ENCODE peak calls at places on chromosomes 16 and 17, in seven cellular contexts. T, N, M, B, W, J and C are unnamed samples.

GRCh38 chr17:19750020-19750572 is 2.0 kb upstream of the ALDH3A1 start:
- DNase-seq in T (no peak), N (no peak), M (no peak), B (no peak), W (no peak), J (no peak), C (no peak)

GRCh38 chr17:40253565-40253964 is 34.1 kb upstream of the CDC6 start:
- DNase-seq in T (no peak), N (no peak), M (no peak), B (no peak), W (no peak), J (no peak), C (no peak)

GRCh38 chr17:28828294-28829040 is 14.1 kb downstream of the FAM222B start:
- DNase-seq in T (peak), N (no peak), M (no peak), B (peak), W (no peak), J (no peak), C (no peak)

GRCh38 chr17:39261286-39261685 is 35.5 kb upstream of the STAC2 start:
- DNase-seq in T (no peak), N (no peak), M (peak), B (no peak), W (no peak), J (no peak), C (no peak)

GRCh38 chr17:50785126-50785525 is 17.8 kb upstream of the ANKRD40CL start:
- DNase-seq in T (no peak), N (no peak), M (no peak), B (no peak), W (no peak), J (no peak), C (no peak)

GRCh38 chr16:66486773-66487579 is 59.9 kb downstream of the BEAN1 start:
- DNase-seq in T (peak), N (no peak), M (no peak), B (no peak), W (no peak), J (no peak), C (no peak)

GRCh38 chr16:20001856-20002707 is 71.6 kb downstream of the GPR139 start:
- DNase-seq in T (no peak), N (no peak), M (no peak), B (no peak), W (no peak), J (no peak), C (no peak)

GRCh38 chr16:70689970-70690905 is 4.4 kb upstream of the MTSS2 start:
- DNase-seq in T (no peak), N (no peak), M (no peak), B (no peak), W (no peak), J (no peak), C (no peak)

GRCh38 chr16:22091721-22092120 is 620 bp upstream of the VWA3A start:
- DNase-seq in T (no peak), N (no peak), M (no peak), B (no peak), W (no peak), J (no peak), C (no peak)

GRCh38 chr17:50238594-50239287 is 35.5 kb upstream of the TMEM92 start:
- DNase-seq in T (peak), N (no peak), M (no peak), B (no peak), W (no peak), J (no peak), C (no peak)

GRCh38 chr17:40350410-40351184 is 13.9 kb downstream of the GJD3 start:
- DNase-seq in T (peak), N (no peak), M (no peak), B (no peak), W (no peak), J (peak), C (no peak)

GRCh38 chr16:73956592-73957495 is 339.8 kb upstream of the PSMD7 start:
- DNase-seq in T (peak), N (peak), M (peak), B (peak), W (peak), J (peak), C (peak)

GRCh38 chr16:66374176-66374575 is 7.7 kb downstream of the CDH5 start:
- DNase-seq in T (no peak), N (no peak), M (no peak), B (no peak), W (no peak), J (no peak), C (no peak)

GRCh38 chr16:1635070-1635469 is 22.9 kb downstream of the CRAMP1 start:
- DNase-seq in T (no peak), N (no peak), M (no peak), B (no peak), W (no peak), J (no peak), C (no peak)

GRCh38 chr17:46191332-46192210 is 1.7 kb downstream of the KANSL1 start:
- DNase-seq in T (peak), N (peak), M (peak), B (no peak), W (peak), J (peak), C (no peak)

GRCh38 chr16:27240948-27241531 is 27.5 kb downstream of the NSMCE1 start:
- DNase-seq in T (peak), N (no peak), M (no peak), B (no peak), W (no peak), J (no peak), C (no peak)

GRCh38 chr16:118857-119256 is 19.6 kb downstream of the NPRL3 start:
- DNase-seq in T (no peak), N (no peak), M (no peak), B (no peak), W (no peak), J (no peak), C (no peak)

GRCh38 chr16:23031508-23032098 is 117.6 kb downstream of the USP31 start:
- DNase-seq in T (no peak), N (no peak), M (no peak), B (no peak), W (no peak), J (no peak), C (no peak)

GRCh38 chr17:2176484-2177175 is 121.7 kb downstream of the HIC1 start:
- DNase-seq in T (no peak), N (no peak), M (no peak), B (no peak), W (no peak), J (no peak), C (no peak)

GRCh38 chr17:47663997-47664941 is 14.6 kb downstream of the KPNB1 start:
- DNase-seq in T (peak), N (peak), M (peak), B (no peak), W (peak), J (peak), C (peak)

GRCh38 chr16:84999200-84999599 is 12.1 kb downstream of the ZDHHC7 start:
- DNase-seq in T (peak), N (no peak), M (no peak), B (no peak), W (no peak), J (no peak), C (no peak)

GRCh38 chr16:48562475-48562874 is 47.5 kb downstream of the N4BP1 start:
- DNase-seq in T (no peak), N (no peak), M (no peak), B (no peak), W (no peak), J (no peak), C (no peak)

GRCh38 chr16:15636392-15636873 is 6.5 kb downstream of the MARF1 start:
- DNase-seq in T (no peak), N (no peak), M (no peak), B (no peak), W (no peak), J (no peak), C (no peak)

GRCh38 chr16:1565083-1565805 is 31.8 kb downstream of the TMEM204 start:
- DNase-seq in T (no peak), N (no peak), M (no peak), B (no peak), W (no peak), J (no peak), C (no peak)

GRCh38 chr17:18065546-18065945 is 22.2 kb upstream of the DRG2 start:
- DNase-seq in T (no peak), N (no peak), M (no peak), B (no peak), W (no peak), J (no peak), C (no peak)

GRCh38 chr17:40490289-40490853 is 11.1 kb downstream of the TNS4 start:
- DNase-seq in T (peak), N (no peak), M (no peak), B (peak), W (peak), J (no peak), C (peak)